ENCODE peak calls at places on chromosomes 3 and 15, in eight cellular contexts. One of them, this sample, is unnamed.

GRCh38 chr3:112519424-112520001 is 20.2 kb upstream of the BTLA start:
- DNase-seq in GM12891: peak
- DNase-seq in AG08396: peak
- DNase-seq in M059J: peak
- DNase-seq in NCI-H510A: no peak
- DNase-seq in RPMI8226: peak
- DNase-seq in head of caudate nucleus: no peak
- DNase-seq in C1 segment of cervical spinal cord: no peak
- DNase-seq in this sample: peak

GRCh38 chr3:27108322-27108721 is 260.9 kb downstream of the NEK10 start:
- DNase-seq in GM12891: no peak
- DNase-seq in AG08396: no peak
- DNase-seq in M059J: no peak
- DNase-seq in NCI-H510A: no peak
- DNase-seq in RPMI8226: no peak
- DNase-seq in head of caudate nucleus: no peak
- DNase-seq in C1 segment of cervical spinal cord: no peak
- DNase-seq in this sample: no peak

GRCh38 chr3:151925419-151925818 is 52.0 kb downstream of the SUCNR1 start:
- DNase-seq in GM12891: no peak
- DNase-seq in AG08396: no peak
- DNase-seq in M059J: peak
- DNase-seq in NCI-H510A: no peak
- DNase-seq in RPMI8226: no peak
- DNase-seq in head of caudate nucleus: no peak
- DNase-seq in C1 segment of cervical spinal cord: no peak
- DNase-seq in this sample: no peak

GRCh38 chr15:69643476-69643875 is 190.9 kb downstream of the RPLP1 start:
- DNase-seq in GM12891: no peak
- DNase-seq in AG08396: no peak
- DNase-seq in M059J: no peak
- DNase-seq in NCI-H510A: no peak
- DNase-seq in RPMI8226: no peak
- DNase-seq in head of caudate nucleus: no peak
- DNase-seq in C1 segment of cervical spinal cord: no peak
- DNase-seq in this sample: no peak

GRCh38 chr3:157070600-157070999 is 89.3 kb downstream of the CCNL1 start:
- DNase-seq in GM12891: no peak
- DNase-seq in AG08396: no peak
- DNase-seq in M059J: peak
- DNase-seq in NCI-H510A: no peak
- DNase-seq in RPMI8226: no peak
- DNase-seq in head of caudate nucleus: no peak
- DNase-seq in C1 segment of cervical spinal cord: no peak
- DNase-seq in this sample: no peak

GRCh38 chr3:81931852-81932251 is 170.4 kb upstream of the GBE1 start:
- DNase-seq in GM12891: no peak
- DNase-seq in AG08396: no peak
- DNase-seq in M059J: no peak
- DNase-seq in NCI-H510A: no peak
- DNase-seq in RPMI8226: no peak
- DNase-seq in head of caudate nucleus: no peak
- DNase-seq in C1 segment of cervical spinal cord: no peak
- DNase-seq in this sample: no peak

GRCh38 chr3:14328422-14328821 is 74.0 kb upstream of the SLC6A6 start:
- DNase-seq in GM12891: no peak
- DNase-seq in AG08396: no peak
- DNase-seq in M059J: no peak
- DNase-seq in NCI-H510A: no peak
- DNase-seq in RPMI8226: no peak
- DNase-seq in head of caudate nucleus: no peak
- DNase-seq in C1 segment of cervical spinal cord: no peak
- DNase-seq in this sample: no peak

GRCh38 chr15:84865074-84865569 is 19.3 kb upstream of the SLC28A1 start:
- DNase-seq in GM12891: no peak
- DNase-seq in AG08396: no peak
- DNase-seq in M059J: no peak
- DNase-seq in NCI-H510A: no peak
- DNase-seq in RPMI8226: no peak
- DNase-seq in head of caudate nucleus: no peak
- DNase-seq in C1 segment of cervical spinal cord: no peak
- DNase-seq in this sample: no peak

GRCh38 chr15:50577492-50577891 is 31.0 kb upstream of the USP50 start:
- DNase-seq in GM12891: no peak
- DNase-seq in AG08396: no peak
- DNase-seq in M059J: no peak
- DNase-seq in NCI-H510A: no peak
- DNase-seq in RPMI8226: no peak
- DNase-seq in head of caudate nucleus: no peak
- DNase-seq in C1 segment of cervical spinal cord: no peak
- DNase-seq in this sample: no peak

GRCh38 chr15:38129531-38130199 is 123.0 kb upstream of the SPRED1 start:
- DNase-seq in GM12891: no peak
- DNase-seq in AG08396: peak
- DNase-seq in M059J: peak
- DNase-seq in NCI-H510A: no peak
- DNase-seq in RPMI8226: peak
- DNase-seq in head of caudate nucleus: peak
- DNase-seq in C1 segment of cervical spinal cord: peak
- DNase-seq in this sample: peak

GRCh38 chr3:174767853-174768382 is 91.2 kb upstream of the NAALADL2 start:
- DNase-seq in GM12891: no peak
- DNase-seq in AG08396: no peak
- DNase-seq in M059J: peak
- DNase-seq in NCI-H510A: no peak
- DNase-seq in RPMI8226: no peak
- DNase-seq in head of caudate nucleus: no peak
- DNase-seq in C1 segment of cervical spinal cord: no peak
- DNase-seq in this sample: peak

GRCh38 chr15:82846621-82847020 is 37.2 kb downstream of the WHAMM start:
- DNase-seq in GM12891: no peak
- DNase-seq in AG08396: no peak
- DNase-seq in M059J: no peak
- DNase-seq in NCI-H510A: no peak
- DNase-seq in RPMI8226: no peak
- DNase-seq in head of caudate nucleus: no peak
- DNase-seq in C1 segment of cervical spinal cord: no peak
- DNase-seq in this sample: no peak

GRCh38 chr3:43015572-43016512 is 36.7 kb downstream of the GASK1A start:
- DNase-seq in GM12891: no peak
- DNase-seq in AG08396: no peak
- DNase-seq in M059J: no peak
- DNase-seq in NCI-H510A: no peak
- DNase-seq in RPMI8226: no peak
- DNase-seq in head of caudate nucleus: no peak
- DNase-seq in C1 segment of cervical spinal cord: no peak
- DNase-seq in this sample: no peak

GRCh38 chr3:177150970-177151627 is 46.2 kb downstream of the TBL1XR1 start:
- DNase-seq in GM12891: no peak
- DNase-seq in AG08396: peak
- DNase-seq in M059J: peak
- DNase-seq in NCI-H510A: no peak
- DNase-seq in RPMI8226: peak
- DNase-seq in head of caudate nucleus: no peak
- DNase-seq in C1 segment of cervical spinal cord: no peak
- DNase-seq in this sample: peak

GRCh38 chr3:63847718-63848450 is 15.7 kb downstream of the THOC7 start:
- DNase-seq in GM12891: no peak
- DNase-seq in AG08396: no peak
- DNase-seq in M059J: no peak
- DNase-seq in NCI-H510A: no peak
- DNase-seq in RPMI8226: no peak
- DNase-seq in head of caudate nucleus: no peak
- DNase-seq in C1 segment of cervical spinal cord: no peak
- DNase-seq in this sample: no peak

GRCh38 chr3:178393833-178394232 is 142.4 kb upstream of the KCNMB2 start:
- DNase-seq in GM12891: no peak
- DNase-seq in AG08396: peak
- DNase-seq in M059J: peak
- DNase-seq in NCI-H510A: no peak
- DNase-seq in RPMI8226: no peak
- DNase-seq in head of caudate nucleus: no peak
- DNase-seq in C1 segment of cervical spinal cord: no peak
- DNase-seq in this sample: peak

GRCh38 chr3:17336291-17336690 is 406.1 kb downstream of the TBC1D5 start:
- DNase-seq in GM12891: no peak
- DNase-seq in AG08396: no peak
- DNase-seq in M059J: no peak
- DNase-seq in NCI-H510A: no peak
- DNase-seq in RPMI8226: no peak
- DNase-seq in head of caudate nucleus: no peak
- DNase-seq in C1 segment of cervical spinal cord: no peak
- DNase-seq in this sample: peak

GRCh38 chr3:194364652-194365434 is 4.7 kb downstream of the LRRC15 start:
- DNase-seq in GM12891: no peak
- DNase-seq in AG08396: peak
- DNase-seq in M059J: peak
- DNase-seq in NCI-H510A: peak
- DNase-seq in RPMI8226: peak
- DNase-seq in head of caudate nucleus: no peak
- DNase-seq in C1 segment of cervical spinal cord: peak
- DNase-seq in this sample: no peak

GRCh38 chr3:197507081-197507480 is 48.7 kb downstream of the BDH1 start:
- DNase-seq in GM12891: no peak
- DNase-seq in AG08396: no peak
- DNase-seq in M059J: peak
- DNase-seq in NCI-H510A: no peak
- DNase-seq in RPMI8226: no peak
- DNase-seq in head of caudate nucleus: no peak
- DNase-seq in C1 segment of cervical spinal cord: no peak
- DNase-seq in this sample: no peak

GRCh38 chr15:88912500-88912921 is 668 bp downstream of the MFGE8 start:
- DNase-seq in GM12891: no peak
- DNase-seq in AG08396: peak
- DNase-seq in M059J: peak
- DNase-seq in NCI-H510A: no peak
- DNase-seq in RPMI8226: no peak
- DNase-seq in head of caudate nucleus: no peak
- DNase-seq in C1 segment of cervical spinal cord: no peak
- DNase-seq in this sample: no peak